ENCODE peak calls at places on chromosome 21, in four cellular contexts. One of them, this sample, is unnamed.
A peak's percentile ranks its signal among the peaks of the same experiment; 100 is the strongest.

GRCh38 chr21:38300180-38300579 is 43.4 kb downstream of the KCNJ15 start:
- DNase-seq in CD4-positive, CD25-positive, alpha-beta regulatory T cell: no peak
- DNase-seq in stimulated activated naive CD4-positive, alpha-beta T cell: no peak
- DNase-seq in HEK293T: no peak
- DNase-seq in this sample: no peak

GRCh38 chr21:45876381-45877159 is 105.0 kb upstream of the COL6A1 start:
- DNase-seq in CD4-positive, CD25-positive, alpha-beta regulatory T cell: no peak
- DNase-seq in stimulated activated naive CD4-positive, alpha-beta T cell: no peak
- DNase-seq in HEK293T: no peak
- DNase-seq in this sample: no peak

GRCh38 chr21:33157303-33157702 is 72.4 kb upstream of the IFNAR2 start:
- DNase-seq in CD4-positive, CD25-positive, alpha-beta regulatory T cell: no peak
- DNase-seq in stimulated activated naive CD4-positive, alpha-beta T cell: no peak
- DNase-seq in HEK293T: no peak
- DNase-seq in this sample: no peak

GRCh38 chr21:41699311-41699710 is 67.5 kb downstream of the RIPK4 start:
- DNase-seq in CD4-positive, CD25-positive, alpha-beta regulatory T cell: no peak
- DNase-seq in stimulated activated naive CD4-positive, alpha-beta T cell: no peak
- DNase-seq in HEK293T: no peak
- DNase-seq in this sample: no peak

GRCh38 chr21:27580276-27580675 is 613.4 kb upstream of the ADAMTS5 start:
- DNase-seq in CD4-positive, CD25-positive, alpha-beta regulatory T cell: no peak
- DNase-seq in stimulated activated naive CD4-positive, alpha-beta T cell: no peak
- DNase-seq in HEK293T: no peak
- DNase-seq in this sample: no peak

GRCh38 chr21:42159560-42160110 is 59.3 kb upstream of the ABCG1 start:
- DNase-seq in CD4-positive, CD25-positive, alpha-beta regulatory T cell: no peak
- DNase-seq in stimulated activated naive CD4-positive, alpha-beta T cell: no peak
- DNase-seq in HEK293T: no peak
- DNase-seq in this sample: no peak

GRCh38 chr21:17191346-17191993 is 321.4 kb upstream of the CXADR start:
- DNase-seq in CD4-positive, CD25-positive, alpha-beta regulatory T cell: no peak
- DNase-seq in stimulated activated naive CD4-positive, alpha-beta T cell: no peak
- DNase-seq in HEK293T: no peak
- DNase-seq in this sample: no peak

GRCh38 chr21:43301424-43302355 is 125.2 kb downstream of the SIK1 start:
- DNase-seq in CD4-positive, CD25-positive, alpha-beta regulatory T cell: no peak
- DNase-seq in stimulated activated naive CD4-positive, alpha-beta T cell: no peak
- DNase-seq in HEK293T: no peak
- DNase-seq in this sample: no peak

GRCh38 chr21:32702702-32703101 is 25.1 kb downstream of the SYNJ1 start:
- DNase-seq in CD4-positive, CD25-positive, alpha-beta regulatory T cell: no peak
- DNase-seq in stimulated activated naive CD4-positive, alpha-beta T cell: no peak
- DNase-seq in HEK293T: no peak
- DNase-seq in this sample: no peak

GRCh38 chr21:14382486-14382834 is 486 bp downstream of the HSPA13 start:
- DNase-seq in CD4-positive, CD25-positive, alpha-beta regulatory T cell: no peak
- DNase-seq in stimulated activated naive CD4-positive, alpha-beta T cell: peak; percentile 52
- DNase-seq in HEK293T: peak; percentile 53
- DNase-seq in this sample: no peak

GRCh38 chr21:45290948-45291612 is 3.4 kb upstream of the POFUT2 start:
- DNase-seq in CD4-positive, CD25-positive, alpha-beta regulatory T cell: no peak
- DNase-seq in stimulated activated naive CD4-positive, alpha-beta T cell: no peak
- DNase-seq in HEK293T: no peak
- DNase-seq in this sample: no peak